ENCODE peak calls at places on chromosomes 16 and 17, in five cellular contexts. W is breast epithelium, G is prostate gland, E is IMR-90, P is RWPE1. F is an unnamed sample.

GRCh38 chr16:75273054-75273925 is 21.9 kb upstream of the BCAR1 start:
- DNase-seq in W (no peak), G (no peak), E (peak), P (no peak), F (no peak)

GRCh38 chr16:70737377-70738082 is 51.7 kb upstream of the MTSS2 start:
- DNase-seq in W (peak), G (peak), E (peak), P (no peak), F (no peak)

GRCh38 chr17:32267690-32268205 is 2.1 kb downstream of the RHBDL3 start:
- DNase-seq in W (no peak), G (no peak), E (no peak), P (no peak), F (no peak)

GRCh38 chr17:12316021-12316420 is 295.3 kb downstream of the MAP2K4 start:
- DNase-seq in W (no peak), G (no peak), E (peak), P (no peak), F (no peak)

GRCh38 chr17:9401434-9401833 is 174.2 kb downstream of the STX8 start:
- DNase-seq in W (no peak), G (no peak), E (peak), P (peak), F (no peak)

GRCh38 chr17:15436399-15437369 is 30.7 kb downstream of the CDRT4 start:
- DNase-seq in W (no peak), G (no peak), E (peak), P (no peak), F (no peak)

GRCh38 chr16:6483634-6484033 is 849.0 kb upstream of the RBFOX1 start:
- DNase-seq in W (no peak), G (no peak), E (no peak), P (no peak), F (no peak)

GRCh38 chr16:83542491-83542890 is 265.3 kb upstream of the HSBP1 start:
- DNase-seq in W (no peak), G (no peak), E (no peak), P (no peak), F (no peak)

GRCh38 chr17:20613905-20614304 is 34.4 kb downstream of the CDRT15L2 start:
- DNase-seq in W (no peak), G (no peak), E (no peak), P (no peak), F (no peak)

GRCh38 chr16:84484579-84485254 is 19.7 kb downstream of the MEAK7 start:
- DNase-seq in W (peak), G (peak), E (peak), P (no peak), F (no peak)

GRCh38 chr17:4186244-4186920 is 43.4 kb downstream of the CYB5D2 start:
- DNase-seq in W (no peak), G (peak), E (no peak), P (no peak), F (no peak)

GRCh38 chr17:82205720-82206508 is 6.7 kb downstream of the CCDC57 start:
- DNase-seq in W (peak), G (peak), E (peak), P (peak), F (peak)

GRCh38 chr16:87126403-87127025 is 190.7 kb downstream of the C16orf95 start:
- DNase-seq in W (no peak), G (no peak), E (no peak), P (peak), F (no peak)

GRCh38 chr16:12182202-12182601 is 205.7 kb downstream of the SNX29 start:
- DNase-seq in W (no peak), G (no peak), E (no peak), P (no peak), F (no peak)

GRCh38 chr16:19386555-19386954 is 31.1 kb upstream of the TMC5 start:
- DNase-seq in W (no peak), G (no peak), E (no peak), P (no peak), F (no peak)

GRCh38 chr17:45410144-45411091 is 22.3 kb downstream of the ARHGAP27 start:
- DNase-seq in W (no peak), G (no peak), E (no peak), P (no peak), F (no peak)

GRCh38 chr16:10933865-10934264 is 8.4 kb downstream of the DEXI start:
- DNase-seq in W (no peak), G (no peak), E (no peak), P (no peak), F (no peak)

GRCh38 chr17:43360739-43361498 is 37.9 kb upstream of the ARL4D start:
- DNase-seq in W (peak), G (peak), E (peak), P (peak), F (peak)

GRCh38 chr16:84513111-84514065 is 8.9 kb upstream of the MEAK7 start:
- DNase-seq in W (no peak), G (no peak), E (peak), P (no peak), F (no peak)

GRCh38 chr17:40909755-40910154 is 24.7 kb upstream of the KRT20 start:
- DNase-seq in W (no peak), G (peak), E (peak), P (peak), F (no peak)

GRCh38 chr17:43543300-43543699 is 2.8 kb downstream of the ETV4 start:
- DNase-seq in W (no peak), G (no peak), E (peak), P (no peak), F (no peak)

GRCh38 chr16:57092786-57093301 is 461 bp downstream of the CPNE2 start:
- DNase-seq in W (no peak), G (peak), E (no peak), P (peak), F (peak)

GRCh38 chr16:11329080-11329491 is 16.2 kb upstream of the RMI2 start:
- DNase-seq in W (no peak), G (no peak), E (peak), P (no peak), F (no peak)

GRCh38 chr17:55466671-55467070 is 44.6 kb downstream of the SMIM36 start:
- DNase-seq in W (no peak), G (no peak), E (no peak), P (no peak), F (no peak)

GRCh38 chr16:70788668-70789161 is 12.2 kb downstream of the VAC14 start:
- DNase-seq in W (no peak), G (no peak), E (peak), P (no peak), F (no peak)

GRCh38 chr17:56804454-56804853 is 29.3 kb downstream of the C17orf67 start:
- DNase-seq in W (no peak), G (peak), E (no peak), P (no peak), F (no peak)

GRCh38 chr16:21702259-21702658 is 38.5 kb downstream of the OTOA start:
- DNase-seq in W (no peak), G (no peak), E (no peak), P (no peak), F (no peak)

DNA sequence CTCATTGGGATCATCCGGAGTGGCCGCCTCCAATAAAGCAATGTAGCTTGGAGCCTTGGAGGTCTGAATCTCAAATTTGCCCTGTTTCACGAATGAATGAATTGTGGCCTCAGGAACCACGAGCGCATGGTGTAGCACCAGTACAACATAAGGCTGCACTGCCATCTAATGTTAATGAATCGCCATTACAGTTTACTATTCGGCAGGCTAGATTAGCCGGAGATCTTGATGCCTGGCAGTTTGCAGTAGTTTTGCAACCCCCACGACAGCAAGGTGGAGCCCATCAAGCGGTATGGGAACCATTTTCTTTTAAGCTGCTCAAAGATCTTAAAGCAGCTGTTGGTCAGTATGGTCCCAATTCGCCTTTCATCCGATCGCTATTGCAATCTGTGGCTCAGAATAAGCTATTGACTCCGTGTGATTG is 18.8 kb downstream of the ALOX15B start:
- DNase-seq in W (no peak), G (peak), E (peak), P (peak), F (no peak)
- TF ChIP-seq CTCF in W (peak), G (peak), E (peak), P (peak), F (peak)

DNA sequence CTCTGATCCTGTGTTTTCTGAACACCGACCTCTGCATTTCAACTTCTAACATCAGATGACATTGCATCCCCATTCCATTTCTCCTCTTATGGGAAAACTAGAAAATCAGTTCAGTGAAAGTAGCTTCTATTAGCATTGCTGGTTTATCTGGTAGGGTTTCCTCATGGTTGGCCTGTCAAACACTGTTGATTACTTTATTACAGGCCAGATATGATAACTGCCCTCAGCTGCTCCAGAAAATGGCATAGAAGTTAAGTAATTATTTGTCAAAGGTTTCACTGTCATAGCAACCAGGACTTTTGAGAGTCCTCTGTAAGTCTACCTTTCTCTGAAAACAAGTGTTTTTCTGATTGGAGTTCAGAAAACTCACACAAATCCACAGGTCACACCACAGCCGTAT is 3.0 kb downstream of the GFOD2 start:
- DNase-seq in W (no peak), G (no peak), E (no peak), P (no peak), F (no peak)
- TF ChIP-seq CTCF in W (no peak), G (no peak), E (no peak), P (no peak), F (no peak)

DNA sequence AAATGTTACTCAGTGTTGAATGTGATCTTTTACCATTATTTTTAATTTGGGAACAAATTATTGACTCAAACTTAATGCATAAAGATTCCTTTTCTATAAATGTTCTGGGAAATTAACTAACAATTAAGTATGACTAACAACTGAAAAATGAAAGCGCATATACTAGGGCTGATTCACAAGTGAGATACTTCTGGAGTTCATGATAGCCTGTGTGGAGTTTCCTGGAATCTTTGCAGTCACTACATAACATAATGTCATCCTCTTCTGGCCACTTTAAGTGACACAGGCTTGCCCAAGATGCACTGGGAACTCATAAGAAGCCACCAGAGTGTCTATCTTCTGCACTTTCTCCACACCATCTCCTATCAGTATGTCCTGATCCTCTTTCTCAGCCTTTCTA is 450.3 kb upstream of the CDH11 start:
- DNase-seq in W (no peak), G (no peak), E (peak), P (peak), F (no peak)
- TF ChIP-seq CTCF in W (no peak), G (no peak), E (peak), P (no peak), F (no peak)

DNA sequence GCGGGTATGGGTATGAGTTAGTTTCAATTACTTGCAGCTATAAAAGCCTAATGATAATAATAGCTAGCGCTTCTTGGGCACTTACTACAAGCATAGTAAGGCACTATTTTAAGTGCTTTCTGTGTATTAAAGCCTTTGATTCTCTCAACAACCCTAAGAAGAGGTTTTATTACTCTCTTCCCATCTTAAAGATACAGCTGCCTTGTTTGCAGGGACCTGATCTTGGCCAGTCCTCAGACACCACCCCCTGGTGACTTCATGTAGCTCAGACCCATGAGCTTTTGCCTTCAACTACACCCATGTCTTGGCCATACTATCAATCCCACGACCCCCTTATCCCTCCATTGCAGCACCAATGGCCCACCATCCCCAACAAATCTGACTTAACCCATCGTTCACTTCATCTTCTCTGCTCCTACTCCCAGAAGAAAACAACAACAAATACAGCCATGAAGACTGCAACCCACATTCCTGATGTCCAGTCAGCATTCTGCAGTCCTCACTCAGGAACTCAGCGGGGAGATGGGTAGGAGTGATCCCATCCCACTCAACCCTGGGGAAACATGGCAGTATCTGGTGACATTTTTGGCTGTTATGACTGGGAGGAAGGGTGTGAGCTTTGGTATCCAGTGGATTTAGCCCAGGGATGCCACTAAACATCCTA is 4.2 kb downstream of the GGA2 start:
- DNase-seq in W (no peak), G (no peak), E (no peak), P (no peak), F (no peak)
- TF ChIP-seq CTCF in W (no peak), G (no peak), E (peak), P (no peak), F (no peak)

DNA sequence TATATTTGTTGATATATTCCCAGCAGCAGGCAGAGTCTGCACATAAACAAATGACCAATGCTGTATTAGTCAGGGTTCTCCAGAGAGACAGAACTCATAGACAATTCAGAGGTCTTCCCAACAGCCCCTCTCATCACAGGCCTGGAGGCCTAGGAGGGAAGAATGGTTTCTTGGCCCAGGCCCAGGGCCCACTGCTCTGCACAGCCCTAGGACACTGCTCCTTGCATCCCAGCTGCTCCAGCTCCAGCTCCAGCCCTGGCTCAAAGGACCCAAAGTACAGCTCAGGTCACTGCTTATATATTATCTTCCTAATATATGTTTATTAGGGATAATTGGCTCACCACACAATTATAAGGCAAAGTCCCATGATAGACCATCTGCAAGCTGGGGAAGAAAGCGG is 749.9 kb downstream of the KCNJ2 start:
- DNase-seq in W (no peak), G (no peak), E (peak), P (no peak), F (no peak)
- TF ChIP-seq CTCF in W (no peak), G (no peak), E (no peak), P (no peak), F (no peak)

GRCh38 chr17:58210922-58211321 is 8.1 kb downstream of the MKS1 start:
- DNase-seq in W (no peak), G (no peak), E (no peak), P (no peak), F (no peak)
- TF ChIP-seq CTCF in W (no peak), G (no peak), E (no peak), P (no peak), F (no peak)

GRCh38 chr16:68590201-68590994 is 51.3 kb downstream of the ZFP90 start:
- DNase-seq in W (peak), G (peak), E (peak), P (peak), F (peak)

GRCh38 chr16:68596266-68596665 is 48.8 kb upstream of the CDH3 start:
- DNase-seq in W (no peak), G (no peak), E (no peak), P (no peak), F (no peak)

GRCh38 chr16:68592466-68593337 is 52.4 kb upstream of the CDH3 start:
- DNase-seq in W (no peak), G (no peak), E (no peak), P (peak), F (no peak)
- TF ChIP-seq CTCF in W (no peak), G (no peak), E (peak), P (no peak), F (no peak)

GRCh38 chr17:19418312-19418992 is 7.4 kb downstream of the RNF112 start:
- DNase-seq in W (no peak), G (no peak), E (peak), P (no peak), F (no peak)
- TF ChIP-seq CTCF in W (no peak), G (no peak), E (peak), P (no peak), F (no peak)